ENCODE peak calls at places on chromosomes 16 and 17, in four cellular contexts. H is A549, L is HepG2, R is WTC11. K is an unnamed sample.

GRCh38 chr17:41367426-41368075 is 2.1 kb downstream of the KRT33B start:
- DNase-seq in H (no peak), L (no peak), R (no peak), K (no peak)

GRCh38 chr17:8696951-8697745 is 47.5 kb downstream of the CCDC42 start:
- DNase-seq in H (no peak), L (peak), R (peak), K (no peak)

GRCh38 chr16:70760221-70760620 is 40.7 kb downstream of the VAC14 start:
- DNase-seq in H (no peak), L (no peak), R (no peak), K (no peak)

GRCh38 chr16:27291722-27292240 is 22.0 kb upstream of the IL4R start:
- DNase-seq in H (no peak), L (no peak), R (no peak), K (no peak)

GRCh38 chr17:16916557-16916920 is 55.4 kb downstream of the TNFRSF13B start:
- DNase-seq in H (no peak), L (no peak), R (no peak), K (no peak)

GRCh38 chr16:56912746-56913703 is 18.9 kb upstream of the HERPUD1 start:
- DNase-seq in H (no peak), L (no peak), R (no peak), K (no peak)

GRCh38 chr16:68227183-68227793 is 8.6 kb downstream of the ESRP2 start:
- DNase-seq in H (no peak), L (no peak), R (no peak), K (no peak)

GRCh38 chr16:27328937-27329336 is 15.2 kb downstream of the IL4R start:
- DNase-seq in H (no peak), L (no peak), R (no peak), K (no peak)

GRCh38 chr17:79749156-79749815 is 18.5 kb downstream of the ENPP7 start:
- DNase-seq in H (peak), L (no peak), R (no peak), K (no peak)

GRCh38 chr17:21425736-21426135 is 49.6 kb downstream of the KCNJ12 start:
- DNase-seq in H (no peak), L (no peak), R (no peak), K (no peak)

GRCh38 chr17:59105852-59106462 is 723 bp downstream of the TRIM37 start:
- DNase-seq in H (peak), L (peak), R (no peak), K (no peak)

GRCh38 chr17:44400226-44400847 is 10.9 kb upstream of the ITGA2B start:
- DNase-seq in H (peak), L (peak), R (no peak), K (no peak)

GRCh38 chr17:5501725-5502124 is 15.4 kb downstream of the MIS12 start:
- DNase-seq in H (no peak), L (no peak), R (no peak), K (no peak)

GRCh38 chr17:63740464-63741181 is 976 bp downstream of the STRADA start:
- DNase-seq in H (no peak), L (no peak), R (no peak), K (peak)

GRCh38 chr16:85681255-85681654 is 7.5 kb downstream of the GINS2 start:
- DNase-seq in H (no peak), L (no peak), R (no peak), K (no peak)

GRCh38 chr17:58391302-58391984 is 25.9 kb downstream of the RNF43 start:
- DNase-seq in H (peak), L (peak), R (no peak), K (peak)

GRCh38 chr16:86611517-86611840 is 33.1 kb downstream of the FOXL1 start:
- DNase-seq in H (no peak), L (no peak), R (no peak), K (no peak)

GRCh38 chr16:29009050-29009837 is 24.4 kb downstream of the LAT start:
- DNase-seq in H (no peak), L (no peak), R (no peak), K (peak)

GRCh38 chr17:82668631-82669099 is 20.4 kb upstream of the WDR45B start:
- DNase-seq in H (peak), L (peak), R (peak), K (peak)

GRCh38 chr17:78293896-78294295 is 62.5 kb downstream of the TMEM235 start:
- DNase-seq in H (no peak), L (no peak), R (no peak), K (no peak)
- TF ChIP-seq NR3C1 in H (no peak), L (no peak), R (no peak), K (no peak)

GRCh38 chr16:75457485-75458021 is 6.9 kb downstream of the TMEM170A start:
- DNase-seq in H (no peak), L (no peak), R (no peak), K (no peak)
- TF ChIP-seq NR3C1 in H (no peak), L (no peak), R (no peak), K (no peak)

DNA sequence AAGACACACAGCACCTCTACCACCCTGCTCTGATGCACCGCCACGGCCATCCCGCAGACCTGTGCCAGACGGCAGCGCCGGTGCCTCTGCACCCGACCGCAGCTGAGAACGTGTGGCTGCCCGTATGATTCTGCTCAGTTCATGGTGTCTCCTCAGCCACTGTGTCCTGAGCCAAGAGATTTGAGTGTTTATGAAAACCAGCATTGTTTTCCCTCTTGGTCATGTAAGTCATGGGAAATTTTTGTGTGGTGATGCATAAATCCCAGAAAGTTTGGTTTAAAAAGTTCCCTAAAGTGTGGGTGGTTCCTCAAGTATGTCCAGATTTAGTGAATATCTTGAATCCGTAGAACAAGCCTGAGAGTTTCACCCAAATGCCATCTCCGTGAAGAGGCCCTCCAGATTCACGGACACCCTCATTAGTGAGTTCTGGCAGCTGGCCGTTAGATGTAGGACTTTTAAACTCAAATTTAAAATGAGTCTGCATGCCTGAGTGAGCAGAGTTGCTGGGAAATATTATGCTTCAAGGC is 57.6 kb downstream of the CDRT4 start:
- DNase-seq in H (no peak), L (no peak), R (no peak), K (no peak)
- TF ChIP-seq NR3C1 in H (no peak), L (no peak), R (no peak), K (no peak)

GRCh38 chr17:19398301-19399181 is 11.6 kb upstream of the MFAP4 start:
- DNase-seq in H (peak), L (no peak), R (no peak), K (no peak)
- TF ChIP-seq NR3C1 in H (no peak), L (no peak), R (no peak), K (no peak)

DNA sequence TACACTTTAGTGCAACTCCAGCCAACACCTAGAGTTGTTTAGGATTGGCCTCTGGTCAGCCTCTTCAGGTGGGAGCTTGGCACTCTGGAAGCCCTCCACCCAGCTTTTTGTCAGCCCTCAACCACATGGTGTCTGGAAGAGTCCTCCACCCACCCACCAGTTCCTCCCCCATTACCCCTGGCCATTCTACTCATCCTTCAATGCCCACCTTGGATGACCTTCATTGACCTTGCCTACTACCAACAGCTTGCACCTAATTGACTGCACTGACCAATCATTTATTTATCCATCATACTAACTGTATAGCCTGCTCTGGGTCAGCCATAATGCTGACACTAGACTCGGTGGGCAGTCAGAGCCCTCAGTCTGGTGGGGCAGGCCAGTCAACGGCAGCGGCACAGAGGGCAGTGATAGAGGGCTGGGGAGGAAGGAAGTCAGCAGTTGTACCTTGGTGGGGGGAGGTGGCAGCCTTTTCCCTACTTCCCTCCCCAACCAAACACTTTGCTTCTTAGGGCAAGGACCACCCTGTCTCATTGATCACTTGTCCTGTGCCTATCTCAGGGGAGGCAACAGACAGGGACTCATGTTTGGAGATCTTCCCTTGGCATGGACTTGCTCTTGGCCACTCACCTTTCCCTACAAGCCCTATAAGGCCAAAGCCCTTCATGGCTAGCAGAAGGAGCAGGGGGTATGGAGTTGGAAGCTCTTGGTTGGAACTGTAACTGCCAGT is 29.3 kb downstream of the SLC13A5 start:
- DNase-seq in H (no peak), L (no peak), R (no peak), K (no peak)
- TF ChIP-seq NR3C1 in H (no peak), L (no peak), R (no peak), K (no peak)

DNA sequence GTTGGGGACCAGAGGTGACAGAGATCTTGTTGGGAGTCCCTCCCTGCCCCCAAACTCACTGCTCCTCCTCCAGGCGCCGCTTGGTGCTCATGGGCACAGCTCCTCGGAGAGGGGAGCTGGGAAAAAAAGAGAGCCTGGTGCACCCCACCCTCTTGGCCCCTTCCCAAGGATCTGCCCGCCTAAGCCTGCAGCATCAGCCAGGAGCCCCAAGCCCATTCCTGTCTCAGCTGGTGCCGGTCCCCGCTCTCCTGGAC is 400 bp downstream of the HCFC1R1 start:
- DNase-seq in H (no peak), L (no peak), R (no peak), K (no peak)
- TF ChIP-seq NR3C1 in H (no peak), L (no peak), R (no peak), K (no peak)

GRCh38 chr17:27475070-27475673 is 18.9 kb downstream of the KSR1 start:
- DNase-seq in H (no peak), L (no peak), R (no peak), K (no peak)

GRCh38 chr17:27469256-27469655 is 13.0 kb downstream of the KSR1 start:
- DNase-seq in H (no peak), L (no peak), R (no peak), K (no peak)

GRCh38 chr17:27473190-27473747 is 17.0 kb downstream of the KSR1 start:
- DNase-seq in H (no peak), L (no peak), R (no peak), K (no peak)

GRCh38 chr17:27473748-27474609 is 17.7 kb downstream of the KSR1 start:
- DNase-seq in H (no peak), L (no peak), R (no peak), K (peak)

DNA sequence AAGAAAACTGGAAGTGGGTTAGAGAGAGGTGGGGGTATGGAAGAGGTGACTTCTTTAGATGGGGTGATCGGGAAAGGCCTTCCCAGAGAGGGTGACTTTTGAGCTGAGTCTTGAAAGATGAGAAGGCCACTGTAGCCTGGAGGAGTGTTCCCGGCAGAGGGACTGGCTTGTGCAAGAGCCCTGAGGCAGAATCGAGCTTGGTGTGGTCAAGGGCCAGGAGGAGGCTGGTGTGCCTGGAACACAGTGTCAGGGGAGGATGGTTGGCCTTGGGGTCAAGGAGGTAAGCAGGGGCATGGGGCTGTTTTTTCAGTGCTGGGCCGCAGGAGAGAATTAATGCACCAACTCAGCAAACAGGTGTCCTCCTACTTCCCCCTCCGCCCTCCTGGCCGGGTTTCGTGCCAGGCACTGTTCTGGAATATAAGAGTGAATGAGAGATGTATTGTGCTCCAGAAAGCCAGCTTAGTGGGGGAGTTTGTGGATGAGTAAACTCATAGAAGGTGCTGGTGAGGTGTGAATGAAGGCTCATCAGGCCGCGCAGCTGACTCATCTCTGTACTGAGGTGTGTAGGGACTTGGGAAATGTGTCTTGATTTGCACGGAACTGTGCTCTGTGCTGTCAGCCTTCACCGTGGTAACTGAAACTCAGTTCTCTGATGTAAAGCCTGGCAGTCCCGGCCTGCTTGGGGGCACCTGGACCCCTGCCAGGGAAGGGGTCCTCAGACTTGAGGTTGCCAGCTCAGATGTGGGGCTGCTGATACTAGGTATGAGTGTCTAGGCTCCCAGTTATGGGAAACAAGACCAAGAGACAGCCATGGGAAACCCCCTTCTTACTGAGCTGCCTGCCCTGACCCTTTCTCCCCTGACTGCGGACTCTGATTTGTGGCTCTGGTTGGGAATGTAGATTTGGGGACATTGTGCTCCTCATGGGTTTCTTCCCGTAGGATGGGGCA is 15.3 kb downstream of the KSR1 start:
- DNase-seq in H (peak), L (no peak), R (no peak), K (no peak)
- TF ChIP-seq NR3C1 in H (no peak), L (no peak), R (no peak), K (no peak)

GRCh38 chr17:76469991-76470739 is 2.8 kb downstream of the AANAT start:
- DNase-seq in H (no peak), L (no peak), R (no peak), K (no peak)
- TF ChIP-seq NR3C1 in H (no peak), L (no peak), R (no peak), K (no peak)

K was measured in K562.